ENCODE peak calls at places on chromosomes 3 and 15, in ten cellular contexts. One of them, this sample, is unnamed.

GRCh38 chr3:53850895-53851294 is 4.5 kb downstream of the IL17RB start:
- DNase-seq in CD8-positive, alpha-beta T cell: no peak
- DNase-seq in fibroblast of lung: peak
- DNase-seq in AG04450: peak
- DNase-seq in AG10803: peak
- DNase-seq in endodermal cell: no peak
- DNase-seq in neuronal stem cell: no peak
- DNase-seq in OCI-LY7: no peak
- DNase-seq in cardiac fibroblast: peak
- DNase-seq in colonic mucosa: peak
- DNase-seq in this sample: no peak

GRCh38 chr3:12231481-12231880 is 57.4 kb upstream of the PPARG start:
- DNase-seq in colonic mucosa: no peak
- DNase-seq in AG04450: no peak
- DNase-seq in neuronal stem cell: no peak
- DNase-seq in fibroblast of lung: peak
- DNase-seq in CD8-positive, alpha-beta T cell: no peak
- DNase-seq in OCI-LY7: no peak
- DNase-seq in endodermal cell: no peak
- DNase-seq in AG10803: no peak
- DNase-seq in cardiac fibroblast: no peak
- DNase-seq in this sample: no peak

GRCh38 chr3:132164469-132165092 is 129.8 kb upstream of the CPNE4 start:
- DNase-seq in AG04450: peak
- DNase-seq in CD8-positive, alpha-beta T cell: no peak
- DNase-seq in endodermal cell: no peak
- DNase-seq in neuronal stem cell: no peak
- DNase-seq in AG10803: no peak
- DNase-seq in OCI-LY7: no peak
- DNase-seq in fibroblast of lung: peak
- DNase-seq in cardiac fibroblast: peak
- DNase-seq in colonic mucosa: no peak
- DNase-seq in this sample: peak

GRCh38 chr15:66293419-66294156 is at the start of gene DIS3L:
- DNase-seq in AG10803: peak
- DNase-seq in fibroblast of lung: peak
- DNase-seq in colonic mucosa: peak
- DNase-seq in OCI-LY7: peak
- DNase-seq in cardiac fibroblast: peak
- DNase-seq in endodermal cell: peak
- DNase-seq in neuronal stem cell: peak
- DNase-seq in AG04450: no peak
- DNase-seq in CD8-positive, alpha-beta T cell: peak
- DNase-seq in this sample: peak

GRCh38 chr15:62444104-62445027 is 279.3 kb upstream of the C2CD4B start:
- DNase-seq in CD8-positive, alpha-beta T cell: no peak
- DNase-seq in fibroblast of lung: peak
- DNase-seq in colonic mucosa: no peak
- DNase-seq in cardiac fibroblast: peak
- DNase-seq in neuronal stem cell: no peak
- DNase-seq in endodermal cell: no peak
- DNase-seq in OCI-LY7: no peak
- DNase-seq in AG10803: peak
- DNase-seq in AG04450: peak
- DNase-seq in this sample: no peak

GRCh38 chr3:119025390-119025789 is 9.3 kb downstream of the IGSF11 start:
- DNase-seq in fibroblast of lung: no peak
- DNase-seq in CD8-positive, alpha-beta T cell: no peak
- DNase-seq in endodermal cell: no peak
- DNase-seq in cardiac fibroblast: no peak
- DNase-seq in AG04450: no peak
- DNase-seq in colonic mucosa: no peak
- DNase-seq in AG10803: no peak
- DNase-seq in neuronal stem cell: no peak
- DNase-seq in OCI-LY7: no peak
- DNase-seq in this sample: no peak

GRCh38 chr3:116929534-116930222 is 220.1 kb downstream of the TUSC7 start:
- DNase-seq in AG04450: no peak
- DNase-seq in cardiac fibroblast: no peak
- DNase-seq in colonic mucosa: no peak
- DNase-seq in neuronal stem cell: no peak
- DNase-seq in endodermal cell: no peak
- DNase-seq in fibroblast of lung: no peak
- DNase-seq in CD8-positive, alpha-beta T cell: no peak
- DNase-seq in AG10803: no peak
- DNase-seq in OCI-LY7: no peak
- DNase-seq in this sample: no peak

GRCh38 chr15:97598353-97598798 is 362.1 kb upstream of the ARRDC4 start:
- DNase-seq in cardiac fibroblast: no peak
- DNase-seq in neuronal stem cell: no peak
- DNase-seq in fibroblast of lung: no peak
- DNase-seq in AG10803: no peak
- DNase-seq in CD8-positive, alpha-beta T cell: no peak
- DNase-seq in AG04450: no peak
- DNase-seq in OCI-LY7: no peak
- DNase-seq in colonic mucosa: no peak
- DNase-seq in endodermal cell: no peak
- DNase-seq in this sample: no peak

GRCh38 chr3:20066848-20067617 is 26.8 kb downstream of the KAT2B start:
- DNase-seq in neuronal stem cell: no peak
- DNase-seq in CD8-positive, alpha-beta T cell: no peak
- DNase-seq in OCI-LY7: no peak
- DNase-seq in endodermal cell: no peak
- DNase-seq in AG04450: no peak
- DNase-seq in AG10803: peak
- DNase-seq in colonic mucosa: no peak
- DNase-seq in cardiac fibroblast: peak
- DNase-seq in fibroblast of lung: no peak
- DNase-seq in this sample: no peak

GRCh38 chr3:20066079-20066478 is 25.8 kb downstream of the KAT2B start:
- DNase-seq in colonic mucosa: no peak
- DNase-seq in cardiac fibroblast: no peak
- DNase-seq in AG04450: no peak
- DNase-seq in OCI-LY7: no peak
- DNase-seq in neuronal stem cell: no peak
- DNase-seq in endodermal cell: no peak
- DNase-seq in AG10803: no peak
- DNase-seq in fibroblast of lung: no peak
- DNase-seq in CD8-positive, alpha-beta T cell: no peak
- DNase-seq in this sample: no peak

GRCh38 chr3:20062996-20063395 is 22.8 kb downstream of the KAT2B start:
- DNase-seq in OCI-LY7: no peak
- DNase-seq in fibroblast of lung: no peak
- DNase-seq in CD8-positive, alpha-beta T cell: no peak
- DNase-seq in neuronal stem cell: no peak
- DNase-seq in AG10803: no peak
- DNase-seq in endodermal cell: no peak
- DNase-seq in colonic mucosa: no peak
- DNase-seq in AG04450: no peak
- DNase-seq in cardiac fibroblast: no peak
- DNase-seq in this sample: no peak

GRCh38 chr3:20064796-20065564 is 24.7 kb downstream of the KAT2B start:
- DNase-seq in CD8-positive, alpha-beta T cell: no peak
- DNase-seq in endodermal cell: no peak
- DNase-seq in AG04450: no peak
- DNase-seq in AG10803: no peak
- DNase-seq in fibroblast of lung: no peak
- DNase-seq in colonic mucosa: no peak
- DNase-seq in cardiac fibroblast: no peak
- DNase-seq in OCI-LY7: no peak
- DNase-seq in neuronal stem cell: no peak
- DNase-seq in this sample: no peak

DNA sequence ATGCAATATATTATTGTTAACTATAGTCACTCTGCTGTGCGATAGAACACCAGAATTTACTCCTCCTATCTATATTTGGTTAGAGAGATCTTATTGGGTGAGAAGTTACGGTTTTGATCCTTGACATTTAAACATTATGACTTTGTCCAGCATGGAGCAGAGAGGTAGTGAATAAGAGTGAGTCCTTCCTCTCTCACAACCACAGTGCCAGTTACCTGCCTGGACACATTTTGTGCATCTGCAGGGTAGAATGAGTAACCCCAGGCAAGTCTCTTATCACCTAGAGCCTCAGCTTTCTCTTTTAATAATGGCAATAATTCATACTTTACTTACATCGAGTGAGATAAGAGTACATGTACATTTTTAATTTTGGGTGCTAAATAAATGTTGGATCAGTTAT is 24.1 kb downstream of the KAT2B start:
- DNase-seq in fibroblast of lung: no peak
- DNase-seq in endodermal cell: no peak
- DNase-seq in AG10803: no peak
- DNase-seq in colonic mucosa: no peak
- DNase-seq in OCI-LY7: no peak
- DNase-seq in AG04450: no peak
- DNase-seq in cardiac fibroblast: no peak
- DNase-seq in CD8-positive, alpha-beta T cell: no peak
- DNase-seq in neuronal stem cell: no peak
- DNase-seq in this sample: no peak
- H3K4me3 ChIP-seq in fibroblast of lung: no peak
- H3K4me3 ChIP-seq in endodermal cell: no peak
- H3K4me3 ChIP-seq in AG10803: no peak
- H3K4me3 ChIP-seq in colonic mucosa: no peak
- H3K4me3 ChIP-seq in OCI-LY7: no peak
- H3K4me3 ChIP-seq in AG04450: no peak
- H3K4me3 ChIP-seq in cardiac fibroblast: no peak
- H3K4me3 ChIP-seq in CD8-positive, alpha-beta T cell: no peak
- H3K4me3 ChIP-seq in neuronal stem cell: no peak
- H3K4me3 ChIP-seq in this sample: no peak

DNA sequence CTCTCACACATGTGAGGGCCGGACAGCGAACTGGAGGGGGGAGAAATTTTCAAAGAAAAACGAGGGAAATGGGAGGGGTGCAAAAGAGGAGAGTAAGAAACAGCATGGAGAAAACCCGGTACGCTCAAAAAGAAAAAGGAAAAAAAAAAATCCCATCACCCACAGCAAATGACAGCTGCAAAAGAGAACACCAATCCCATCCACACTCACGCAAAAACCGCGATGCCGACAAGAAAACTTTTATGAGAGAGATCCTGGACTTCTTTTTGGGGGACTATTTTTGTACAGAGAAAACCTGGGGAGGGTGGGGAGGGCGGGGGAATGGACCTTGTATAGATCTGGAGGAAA is 1.5 kb downstream of the SOX2 start:
- DNase-seq in neuronal stem cell: no peak
- DNase-seq in AG04450: no peak
- DNase-seq in cardiac fibroblast: no peak
- DNase-seq in endodermal cell: no peak
- DNase-seq in CD8-positive, alpha-beta T cell: no peak
- DNase-seq in colonic mucosa: no peak
- DNase-seq in fibroblast of lung: no peak
- DNase-seq in AG10803: no peak
- DNase-seq in OCI-LY7: peak
- DNase-seq in this sample: no peak
- H3K4me3 ChIP-seq in neuronal stem cell: peak
- H3K4me3 ChIP-seq in AG04450: no peak
- H3K4me3 ChIP-seq in cardiac fibroblast: no peak
- H3K4me3 ChIP-seq in endodermal cell: peak
- H3K4me3 ChIP-seq in CD8-positive, alpha-beta T cell: no peak
- H3K4me3 ChIP-seq in colonic mucosa: no peak
- H3K4me3 ChIP-seq in fibroblast of lung: no peak
- H3K4me3 ChIP-seq in AG10803: no peak
- H3K4me3 ChIP-seq in OCI-LY7: peak
- H3K4me3 ChIP-seq in this sample: no peak

GRCh38 chr3:97970929-97971460 is 1.2 kb downstream of the RIOX2 start:
- DNase-seq in colonic mucosa: no peak
- DNase-seq in CD8-positive, alpha-beta T cell: no peak
- DNase-seq in OCI-LY7: peak
- DNase-seq in fibroblast of lung: no peak
- DNase-seq in cardiac fibroblast: no peak
- DNase-seq in AG10803: no peak
- DNase-seq in endodermal cell: no peak
- DNase-seq in AG04450: no peak
- DNase-seq in neuronal stem cell: no peak
- DNase-seq in this sample: no peak
- H3K4me3 ChIP-seq in colonic mucosa: peak
- H3K4me3 ChIP-seq in CD8-positive, alpha-beta T cell: peak
- H3K4me3 ChIP-seq in OCI-LY7: peak
- H3K4me3 ChIP-seq in fibroblast of lung: peak
- H3K4me3 ChIP-seq in cardiac fibroblast: peak
- H3K4me3 ChIP-seq in AG10803: peak
- H3K4me3 ChIP-seq in endodermal cell: no peak
- H3K4me3 ChIP-seq in AG04450: peak
- H3K4me3 ChIP-seq in neuronal stem cell: no peak
- H3K4me3 ChIP-seq in this sample: peak

GRCh38 chr15:76994001-76994400 is 925 bp upstream of the PSTPIP1 start:
- DNase-seq in AG10803: no peak
- DNase-seq in neuronal stem cell: no peak
- DNase-seq in cardiac fibroblast: no peak
- DNase-seq in CD8-positive, alpha-beta T cell: peak
- DNase-seq in endodermal cell: peak
- DNase-seq in OCI-LY7: no peak
- DNase-seq in colonic mucosa: no peak
- DNase-seq in AG04450: no peak
- DNase-seq in fibroblast of lung: no peak
- DNase-seq in this sample: no peak

GRCh38 chr15:76994496-76994895 is 430 bp upstream of the PSTPIP1 start:
- DNase-seq in AG04450: no peak
- DNase-seq in endodermal cell: peak
- DNase-seq in CD8-positive, alpha-beta T cell: no peak
- DNase-seq in neuronal stem cell: no peak
- DNase-seq in OCI-LY7: no peak
- DNase-seq in colonic mucosa: no peak
- DNase-seq in AG10803: no peak
- DNase-seq in fibroblast of lung: no peak
- DNase-seq in cardiac fibroblast: no peak
- DNase-seq in this sample: no peak

GRCh38 chr15:76996526-76997401 is 1.8 kb downstream of the PSTPIP1 start:
- DNase-seq in cardiac fibroblast: peak
- DNase-seq in colonic mucosa: no peak
- DNase-seq in AG10803: peak
- DNase-seq in OCI-LY7: no peak
- DNase-seq in AG04450: no peak
- DNase-seq in neuronal stem cell: no peak
- DNase-seq in fibroblast of lung: peak
- DNase-seq in endodermal cell: no peak
- DNase-seq in CD8-positive, alpha-beta T cell: peak
- DNase-seq in this sample: no peak

GRCh38 chr15:76996076-76996525 is 1.2 kb downstream of the PSTPIP1 start:
- DNase-seq in cardiac fibroblast: no peak
- DNase-seq in neuronal stem cell: no peak
- DNase-seq in endodermal cell: no peak
- DNase-seq in fibroblast of lung: no peak
- DNase-seq in AG04450: no peak
- DNase-seq in CD8-positive, alpha-beta T cell: no peak
- DNase-seq in AG10803: no peak
- DNase-seq in colonic mucosa: no peak
- DNase-seq in OCI-LY7: no peak
- DNase-seq in this sample: no peak

DNA sequence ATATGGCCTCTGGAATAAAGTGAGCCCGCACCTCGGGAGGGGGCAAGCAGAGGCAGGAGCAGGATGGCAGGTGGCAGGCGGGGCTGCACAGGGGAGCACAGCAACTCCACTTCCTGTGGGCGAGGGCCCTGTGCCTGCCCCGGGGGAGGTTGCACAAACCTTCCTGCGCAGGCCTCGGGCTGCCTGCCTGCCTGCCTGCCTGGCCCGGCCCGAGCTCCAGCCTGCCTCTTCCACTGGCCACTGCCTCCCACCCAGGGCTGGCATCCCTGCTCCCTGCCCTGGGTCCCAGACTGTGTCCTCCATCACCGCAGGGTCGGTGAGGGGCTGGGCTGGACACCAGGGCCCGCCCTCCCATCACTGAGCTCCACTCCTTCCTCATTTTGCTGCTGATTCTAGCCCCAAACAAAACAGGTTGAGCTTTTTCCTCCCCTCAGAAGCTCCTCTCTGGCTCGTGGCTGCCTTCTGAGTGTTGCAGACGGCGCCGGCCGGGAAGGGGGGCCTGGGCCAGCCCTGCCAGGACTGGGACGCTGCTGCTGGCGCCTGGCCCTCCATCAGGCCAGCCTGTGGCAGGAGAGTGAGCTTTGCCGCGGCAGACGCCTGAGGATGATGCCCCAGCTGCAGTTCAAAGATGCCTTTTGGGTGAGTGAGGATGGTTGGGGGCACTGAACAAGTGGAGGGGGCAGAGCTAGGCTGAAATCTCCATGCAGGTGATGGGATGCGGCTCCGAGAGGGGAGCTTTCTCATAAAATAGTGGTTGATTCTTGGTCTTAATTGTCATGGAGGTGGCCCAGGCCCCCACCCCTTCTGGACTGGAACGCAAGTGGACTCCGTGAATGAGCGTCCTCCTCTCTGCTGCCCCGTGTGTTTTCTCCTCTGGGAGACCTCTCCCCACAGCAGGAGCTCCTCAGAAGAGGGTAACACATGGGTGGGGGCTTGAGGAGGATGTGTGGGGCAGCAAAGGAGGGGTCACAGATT is at the start of gene PSTPIP1:
- DNase-seq in neuronal stem cell: no peak
- DNase-seq in OCI-LY7: peak
- DNase-seq in CD8-positive, alpha-beta T cell: peak
- DNase-seq in colonic mucosa: no peak
- DNase-seq in endodermal cell: peak
- DNase-seq in cardiac fibroblast: no peak
- DNase-seq in AG04450: no peak
- DNase-seq in fibroblast of lung: no peak
- DNase-seq in AG10803: peak
- DNase-seq in this sample: no peak
- H3K4me3 ChIP-seq in neuronal stem cell: no peak
- H3K4me3 ChIP-seq in OCI-LY7: no peak
- H3K4me3 ChIP-seq in CD8-positive, alpha-beta T cell: peak
- H3K4me3 ChIP-seq in colonic mucosa: peak
- H3K4me3 ChIP-seq in endodermal cell: no peak
- H3K4me3 ChIP-seq in cardiac fibroblast: no peak
- H3K4me3 ChIP-seq in AG04450: no peak
- H3K4me3 ChIP-seq in fibroblast of lung: no peak
- H3K4me3 ChIP-seq in AG10803: no peak
- H3K4me3 ChIP-seq in this sample: no peak